ENCODE peak calls at places on chromosomes 5 and 9, in seven cellular contexts. H is A549; U is left ventricle myocardium inferior; T is amniotic epithelial cell; Q is CD8-positive, alpha-beta T cell; N is right cardiac atrium; D is H54. P is an unnamed sample.

GRCh38 chr5:150358261-150359095 is 981 bp downstream of the TCOF1 start:
- DNase-seq in N (no peak), H (peak), Q (no peak), U (no peak), T (peak), D (no peak), P (no peak)

GRCh38 chr5:176364765-176365662 is at the start of gene ARL10:
- DNase-seq in Q (peak), U (peak), H (no peak), T (peak), N (peak), D (no peak), P (peak)

GRCh38 chr9:134187110-134187531 is 22.8 kb upstream of the RNU6ATAC start:
- DNase-seq in T (no peak), N (peak), Q (no peak), H (peak), U (no peak), D (no peak), P (no peak)

GRCh38 chr5:68542207-68542606 is 326.7 kb downstream of the PIK3R1 start:
- DNase-seq in T (peak), U (no peak), Q (no peak), H (no peak), N (no peak), D (no peak), P (no peak)

GRCh38 chr5:104412649-104413240 is 850.2 kb upstream of the NUDT12 start:
- DNase-seq in T (peak), U (no peak), N (no peak), Q (no peak), H (peak), D (peak), P (no peak)

GRCh38 chr5:56454219-56454862 is 221.2 kb upstream of the ANKRD55 start:
- DNase-seq in D (no peak), U (no peak), T (no peak), N (no peak), H (no peak), Q (no peak), P (no peak)

GRCh38 chr5:4275232-4275631 is 679.6 kb downstream of the IRX1 start:
- DNase-seq in H (no peak), T (no peak), U (no peak), Q (no peak), D (no peak), N (no peak), P (no peak)

GRCh38 chr5:171422902-171423663 is 3.6 kb downstream of the FGF18 start:
- DNase-seq in T (no peak), N (peak), U (no peak), H (no peak), Q (peak), D (no peak), P (no peak)

GRCh38 chr9:76717611-76718010 is 46.6 kb upstream of the PCA3 start:
- DNase-seq in Q (no peak), H (no peak), N (no peak), D (peak), U (no peak), T (no peak), P (no peak)

GRCh38 chr9:114003756-114004155 is 74.3 kb downstream of the AMBP start:
- DNase-seq in Q (no peak), H (no peak), D (no peak), N (no peak), U (no peak), T (no peak), P (no peak)

GRCh38 chr5:140111043-140111858 is 2.7 kb upstream of the PURA start:
- DNase-seq in D (no peak), H (no peak), Q (no peak), T (no peak), N (no peak), U (no peak), P (no peak)

GRCh38 chr5:72598461-72599433 is 91.5 kb upstream of the ZNF366 start:
- DNase-seq in H (no peak), U (no peak), Q (no peak), T (peak), N (no peak), D (no peak), P (no peak)

GRCh38 chr5:80215523-80215922 is 40.3 kb downstream of the SERINC5 start:
- DNase-seq in T (peak), N (no peak), U (no peak), D (no peak), H (no peak), Q (no peak), P (no peak)

GRCh38 chr5:96794757-96795156 is 13.0 kb downstream of the ERAP1 start:
- DNase-seq in D (no peak), H (no peak), T (no peak), U (no peak), N (no peak), Q (peak), P (no peak)

GRCh38 chr9:127526655-127527559 is 75.6 kb downstream of the LRSAM1 start:
- DNase-seq in D (no peak), H (no peak), Q (no peak), N (peak), T (no peak), U (no peak), P (no peak)

GRCh38 chr5:32076699-32077695 is 97.1 kb downstream of the GOLPH3 start:
- DNase-seq in N (peak), U (peak), H (peak), Q (peak), T (peak), D (peak), P (no peak)

GRCh38 chr5:760363-761205 is 23.9 kb downstream of the ZDHHC11B start:
- DNase-seq in Q (peak), T (no peak), N (peak), U (no peak), H (no peak), D (peak), P (no peak)

GRCh38 chr5:119355636-119356383 is at the start of gene TNFAIP8:
- DNase-seq in D (peak), Q (peak), T (peak), N (peak), H (no peak), U (peak), P (peak)

GRCh38 chr5:180313677-180314076 is 21.8 kb upstream of the MAPK9 start:
- DNase-seq in T (no peak), U (peak), H (no peak), Q (no peak), N (peak), D (no peak), P (peak)

GRCh38 chr5:38404667-38405276 is 146.4 kb downstream of the EGFLAM start:
- DNase-seq in N (no peak), D (no peak), H (peak), T (no peak), U (no peak), Q (no peak), P (no peak)

P was measured in T follicular helper cell.